ENCODE peak calls at places on chromosome 5, in nine cellular contexts. P, U, G, H, N, A, R, K and M are unnamed samples.

GRCh38 chr5:33321026-33321425 is 119.7 kb upstream of the TARS1 start:
- DNase-seq in P (peak), U (peak), G (peak), H (peak), N (no peak), A (no peak), R (no peak), K (no peak), M (peak)

GRCh38 chr5:149636861-149637246 is 55.6 kb downstream of the ARHGEF37 start:
- DNase-seq in P (peak), U (peak), G (peak), H (no peak), N (no peak), A (no peak), R (peak), K (peak), M (peak)

GRCh38 chr5:80569961-80570786 is at the start of gene ANKRD34B:
- DNase-seq in P (no peak), U (no peak), G (peak), H (peak), N (no peak), A (no peak), R (no peak), K (no peak), M (no peak)

GRCh38 chr5:124263680-124264491 is 482.6 kb downstream of the ZNF608 start:
- DNase-seq in P (no peak), U (no peak), G (no peak), H (no peak), N (no peak), A (no peak), R (no peak), K (no peak), M (peak)

GRCh38 chr5:102901821-102902448 is 146.8 kb downstream of the PAM start:
- DNase-seq in P (no peak), U (no peak), G (no peak), H (no peak), N (no peak), A (no peak), R (no peak), K (no peak), M (no peak)

GRCh38 chr5:128551476-128551875 is 13.4 kb upstream of the FBN2 start:
- DNase-seq in P (no peak), U (no peak), G (no peak), H (no peak), N (no peak), A (no peak), R (no peak), K (no peak), M (no peak)

GRCh38 chr5:79488775-79489174 is 25.2 kb downstream of the HOMER1 start:
- DNase-seq in P (peak), U (no peak), G (no peak), H (no peak), N (no peak), A (no peak), R (no peak), K (no peak), M (peak)

GRCh38 chr5:169626779-169627178 is 10.3 kb upstream of the DOCK2 start:
- DNase-seq in P (peak), U (no peak), G (peak), H (no peak), N (no peak), A (no peak), R (no peak), K (no peak), M (peak)

GRCh38 chr5:144142030-144142825 is 28.2 kb downstream of the YIPF5 start:
- DNase-seq in P (peak), U (no peak), G (peak), H (no peak), N (no peak), A (no peak), R (no peak), K (peak), M (peak)

GRCh38 chr5:66144799-66145390 is 795 bp downstream of the SREK1 start:
- DNase-seq in P (no peak), U (no peak), G (no peak), H (no peak), N (no peak), A (peak), R (no peak), K (peak), M (peak)

GRCh38 chr5:74342948-74343682 is 297.4 kb downstream of the ENC1 start:
- DNase-seq in P (no peak), U (no peak), G (peak), H (no peak), N (no peak), A (no peak), R (no peak), K (no peak), M (no peak)

GRCh38 chr5:174737335-174737734 is 13.0 kb downstream of the MSX2 start:
- DNase-seq in P (no peak), U (no peak), G (peak), H (no peak), N (no peak), A (no peak), R (no peak), K (no peak), M (no peak)

GRCh38 chr5:147673276-147673675 is 109.3 kb downstream of the JAKMIP2 start:
- DNase-seq in P (no peak), U (no peak), G (no peak), H (no peak), N (no peak), A (no peak), R (no peak), K (no peak), M (no peak)

GRCh38 chr5:179345429-179346321 is at the start of gene ADAMTS2:
- DNase-seq in P (peak), U (peak), G (peak), H (no peak), N (no peak), A (no peak), R (peak), K (peak), M (no peak)

GRCh38 chr5:103896593-103896992 is 334.0 kb upstream of the NUDT12 start:
- DNase-seq in P (no peak), U (no peak), G (no peak), H (no peak), N (no peak), A (no peak), R (no peak), K (no peak), M (no peak)

GRCh38 chr5:91130759-91131158 is 252.4 kb downstream of the ARRDC3 start:
- DNase-seq in P (no peak), U (no peak), G (no peak), H (no peak), N (no peak), A (no peak), R (no peak), K (no peak), M (no peak)

GRCh38 chr5:11878846-11879245 is 25.4 kb downstream of the CTNND2 start:
- DNase-seq in P (no peak), U (no peak), G (no peak), H (no peak), N (no peak), A (no peak), R (no peak), K (no peak), M (no peak)

GRCh38 chr5:167964529-167964928 is 326.9 kb upstream of the WWC1 start:
- DNase-seq in P (no peak), U (no peak), G (no peak), H (no peak), N (no peak), A (no peak), R (no peak), K (no peak), M (no peak)

GRCh38 chr5:150341331-150341730 is 16.2 kb upstream of the TCOF1 start:
- DNase-seq in P (no peak), U (no peak), G (no peak), H (no peak), N (no peak), A (no peak), R (no peak), K (no peak), M (no peak)

GRCh38 chr5:98810206-98810605 is 36.7 kb downstream of the RGMB start:
- DNase-seq in P (no peak), U (no peak), G (no peak), H (no peak), N (no peak), A (no peak), R (no peak), K (no peak), M (no peak)

GRCh38 chr5:135482383-135482933 is 30.3 kb upstream of the TIFAB start:
- DNase-seq in P (no peak), U (no peak), G (no peak), H (no peak), N (no peak), A (no peak), R (no peak), K (peak), M (no peak)

GRCh38 chr5:6243706-6244105 is 134.6 kb downstream of the MED10 start:
- DNase-seq in P (no peak), U (no peak), G (no peak), H (no peak), N (no peak), A (no peak), R (no peak), K (no peak), M (no peak)

GRCh38 chr5:30446456-30446855 is 747.0 kb upstream of the CDH6 start:
- DNase-seq in P (no peak), U (no peak), G (no peak), H (no peak), N (no peak), A (no peak), R (no peak), K (no peak), M (no peak)

GRCh38 chr5:132459031-132459982 is 31.3 kb downstream of the IRF1 start:
- DNase-seq in P (peak), U (no peak), G (peak), H (no peak), N (no peak), A (no peak), R (no peak), K (peak), M (peak)

DNA sequence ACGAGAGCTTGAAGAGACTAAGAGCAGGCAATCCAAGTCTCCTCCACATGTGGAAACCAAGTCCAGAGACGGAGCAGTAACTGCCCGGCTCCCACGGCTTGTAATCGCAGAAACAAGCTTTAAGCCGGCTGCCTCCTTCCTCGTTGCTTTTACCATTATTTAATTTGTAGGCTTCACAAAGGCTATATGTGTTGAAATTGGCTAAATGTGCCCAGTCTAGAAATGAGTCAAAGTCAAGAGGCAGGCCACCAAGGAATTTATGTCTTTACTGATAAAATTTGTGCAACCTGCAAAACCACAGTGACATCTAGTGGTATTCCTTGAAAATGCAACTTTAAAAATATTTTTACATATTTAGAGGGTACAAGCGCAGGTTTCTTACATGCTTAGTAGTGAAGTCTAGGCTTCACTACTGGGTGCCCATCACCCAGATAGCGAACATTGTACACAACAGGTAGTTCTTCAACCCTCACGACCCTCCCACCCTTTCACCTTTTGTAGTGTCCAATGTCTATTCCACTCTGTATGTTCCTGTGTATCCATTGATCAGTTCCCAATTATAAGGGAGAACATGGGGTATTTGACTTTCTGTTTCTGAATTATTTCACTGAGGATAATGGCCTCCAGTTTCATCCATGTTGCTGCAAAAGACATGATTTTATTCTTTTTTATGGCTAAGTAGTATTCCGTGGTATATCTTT is 33.5 kb upstream of the EBF1 start:
- DNase-seq in P (peak), U (peak), G (peak), H (peak), N (no peak), A (no peak), R (no peak), K (peak), M (peak)
- TF ChIP-seq CTCF in P (peak), U (peak), G (peak), H (peak), N (peak), A (peak), R (peak), K (peak), M (peak)

DNA sequence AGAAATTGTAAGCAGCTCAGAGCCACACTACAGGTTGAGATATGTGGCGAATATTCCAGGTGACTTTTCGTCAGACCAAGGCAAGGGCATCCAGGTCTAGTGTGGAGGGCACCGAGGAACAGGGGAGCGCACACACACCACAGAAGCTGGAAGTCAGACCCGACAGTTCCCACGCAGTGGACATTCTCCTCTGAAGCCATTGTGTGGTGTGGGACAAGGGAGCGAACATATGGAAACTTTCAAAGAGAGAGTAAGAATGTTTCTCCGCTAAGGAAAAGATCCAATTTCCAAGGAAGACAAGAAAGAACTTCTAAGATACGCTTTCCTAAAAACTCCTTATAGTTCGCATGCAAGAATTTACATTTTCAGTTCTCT is 141.4 kb upstream of the OTULINL start:
- DNase-seq in P (no peak), U (no peak), G (no peak), H (no peak), N (no peak), A (no peak), R (no peak), K (no peak), M (no peak)
- H3K4me3 ChIP-seq in P (peak), U (peak), G (peak), H (peak), N (peak), A (peak), R (no peak), K (no peak), M (peak)

GRCh38 chr5:62632181-62632580 is 53.6 kb downstream of the LRRC70 start:
- DNase-seq in P (no peak), U (no peak), G (no peak), H (no peak), N (no peak), A (no peak), R (no peak), K (no peak), M (no peak)
- TF ChIP-seq CTCF in P (no peak), U (no peak), G (no peak), H (no peak), N (no peak), A (no peak), R (no peak), K (no peak), M (no peak)

GRCh38 chr5:140868721-140869554 is at the start of gene PCDHA11:
- DNase-seq in P (no peak), U (no peak), G (peak), H (no peak), N (no peak), A (no peak), R (no peak), K (peak), M (no peak)
- H3K4me3 ChIP-seq in P (no peak), U (no peak), G (no peak), H (peak), N (peak), A (no peak), R (no peak), K (no peak), M (no peak)

GRCh38 chr5:145632701-145633100 is 202.4 kb downstream of the PRELID2 start:
- DNase-seq in P (no peak), U (no peak), G (no peak), H (no peak), N (no peak), A (no peak), R (no peak), K (no peak), M (no peak)
- TF ChIP-seq CTCF in P (no peak), U (no peak), G (no peak), H (no peak), N (no peak), A (no peak), R (no peak), K (no peak), M (no peak)